ENCODE peak calls at places on chromosomes 3 and 15, in six cellular contexts. V, L, F, J, T and G are unnamed samples.

GRCh38 chr3:87088984-87089841 is 98.3 kb upstream of the VGLL3 start:
- DNase-seq in F (no peak), T (peak), J (no peak), L (peak), V (peak), G (no peak)

GRCh38 chr15:74200394-74200793 is 2.2 kb downstream of the STRA6 start:
- DNase-seq in F (peak), V (no peak), J (no peak), L (no peak), T (no peak), G (no peak)

GRCh38 chr3:55658297-55659022 is 171.4 kb upstream of the WNT5A start:
- DNase-seq in J (no peak), T (no peak), V (no peak), L (no peak), F (no peak), G (no peak)

GRCh38 chr15:65930134-65930533 is 60.8 kb downstream of the RAB11A start:
- DNase-seq in J (no peak), T (no peak), V (peak), F (no peak), L (no peak), G (no peak)

GRCh38 chr3:148950806-148951205 is 40.5 kb upstream of the GYG1 start:
- DNase-seq in L (no peak), V (no peak), F (no peak), T (no peak), J (no peak), G (no peak)

GRCh38 chr3:186746008-186746407 is 28.8 kb downstream of the KNG1 start:
- DNase-seq in V (no peak), F (peak), L (peak), J (no peak), T (no peak), G (peak)

GRCh38 chr15:58393196-58393790 is 38.5 kb upstream of the LIPC start:
- DNase-seq in T (no peak), F (no peak), J (no peak), L (no peak), V (no peak), G (no peak)

GRCh38 chr3:174986685-174987084 is 127.6 kb downstream of the NAALADL2 start:
- DNase-seq in V (no peak), T (no peak), L (no peak), J (no peak), F (no peak), G (no peak)

GRCh38 chr3:126525091-126525852 is 1.3 kb downstream of the CHST13 start:
- DNase-seq in V (no peak), L (no peak), F (no peak), T (no peak), J (no peak), G (no peak)

GRCh38 chr3:32432711-32433530 is 41.3 kb downstream of the CMTM7 start:
- DNase-seq in L (no peak), F (no peak), J (no peak), V (no peak), T (peak), G (no peak)

GRCh38 chr3:148815736-148816135 is 11.9 kb upstream of the CPB1 start:
- DNase-seq in J (no peak), T (no peak), V (no peak), F (no peak), L (no peak), G (no peak)

GRCh38 chr15:48981941-48982340 is 18.2 kb upstream of the SHC4 start:
- DNase-seq in L (no peak), V (no peak), F (no peak), T (no peak), J (no peak), G (no peak)

GRCh38 chr3:195106418-195106906 is 164.5 kb downstream of the XXYLT1 start:
- DNase-seq in J (peak), L (peak), T (peak), V (peak), F (peak), G (no peak)

GRCh38 chr3:8607285-8608040 is 37.1 kb downstream of the SSUH2 start:
- DNase-seq in F (peak), J (no peak), L (peak), T (no peak), V (peak), G (peak)

GRCh38 chr3:173398111-173398479 is 551 bp downstream of the NLGN1 start:
- DNase-seq in T (no peak), F (no peak), V (no peak), L (no peak), J (no peak), G (no peak)